ENCODE peak calls at places on chromosomes 6 and 20, in four cellular contexts. B, I, X and L are unnamed samples. For H3K27me3 and H3K9me3, the result is how much of the 10 kb centered on the place peaks cover.

GRCh38 chr6:108755257-108756240 is 92.7 kb upstream of the ARMC2 start:
- DNase-seq in B (no peak), I (no peak), X (no peak), L (no peak)

GRCh38 chr6:131877999-131878789 is 70.4 kb downstream of the ENPP1 start:
- DNase-seq in B (no peak), I (no peak), X (no peak), L (no peak)

GRCh38 chr6:10205892-10206291 is 209.0 kb downstream of the TFAP2A start:
- DNase-seq in B (no peak), I (no peak), X (no peak), L (no peak)

GRCh38 chr6:143620461-143620860 is 57.3 kb upstream of the PHACTR2 start:
- DNase-seq in B (no peak), I (no peak), X (no peak), L (peak)

GRCh38 chr6:47977314-47977713 is 133.7 kb downstream of the PTCHD4 start:
- DNase-seq in B (no peak), I (no peak), X (no peak), L (peak)

GRCh38 chr6:145044606-145045275 is 690.6 kb downstream of the EPM2A start:
- DNase-seq in B (no peak), I (no peak), X (no peak), L (no peak)

GRCh38 chr6:116309001-116309400 is 29.3 kb upstream of the TSPYL1 start:
- DNase-seq in B (no peak), I (no peak), X (no peak), L (no peak)

GRCh38 chr20:48674461-48674860 is 153.3 kb downstream of the PREX1 start:
- DNase-seq in B (no peak), I (no peak), X (no peak), L (no peak)

GRCh38 chr6:46410330-46410953 is 80.8 kb downstream of the RCAN2 start:
- DNase-seq in B (no peak), I (no peak), X (peak), L (no peak)

GRCh38 chr20:21521596-21522478 is 8.0 kb upstream of the NKX2-2 start:
- DNase-seq in B (no peak), I (no peak), X (no peak), L (no peak)

GRCh38 chr6:98832282-98833100 is 1.9 kb upstream of the POU3F2 start:
- DNase-seq in B (no peak), I (no peak), X (no peak), L (no peak)

GRCh38 chr6:85186546-85187170 is 263.2 kb upstream of the NT5E start:
- DNase-seq in B (no peak), I (no peak), X (no peak), L (no peak)

GRCh38 chr20:11324990-11325389 is 592.7 kb upstream of the BTBD3 start:
- DNase-seq in B (no peak), I (no peak), X (no peak), L (no peak)

GRCh38 chr6:29926081-29926794 is 16.1 kb upstream of the HLA-A start:
- DNase-seq in B (peak), I (peak), X (no peak), L (no peak)

GRCh38 chr6:52365871-52366540 is 4.1 kb downstream of the PAQR8 start:
- DNase-seq in B (no peak), I (no peak), X (no peak), L (no peak)

GRCh38 chr6:13761361-13762036 is 49.9 kb upstream of the RANBP9 start:
- DNase-seq in B (no peak), I (no peak), X (no peak), L (no peak)

GRCh38 chr6:156741287-156742073 is 35.7 kb upstream of the ARID1B start:
- DNase-seq in B (no peak), I (no peak), X (no peak), L (no peak)

GRCh38 chr20:45358282-45359068 is 4.5 kb upstream of the SYS1 start:
- DNase-seq in B (peak), I (peak), X (no peak), L (peak)

GRCh38 chr20:53736757-53737403 is 143.2 kb upstream of the ZNF217 start:
- DNase-seq in B (no peak), I (no peak), X (no peak), L (peak)

GRCh38 chr6:109511832-109512231 is 28.8 kb upstream of the ZBTB24 start:
- DNase-seq in B (no peak), I (no peak), X (no peak), L (no peak)

GRCh38 chr20:38875170-38875993 is 50.8 kb upstream of the FAM83D start:
- DNase-seq in B (no peak), I (no peak), X (peak), L (no peak)

GRCh38 chr20:32387262-32387661 is 29.1 kb downstream of the ASXL1 start:
- DNase-seq in B (no peak), I (no peak), X (peak), L (no peak)

GRCh38 chr6:43247115-43247999 is 4.1 kb downstream of the TTBK1 start:
- DNase-seq in B (peak), I (peak), X (peak), L (peak)

GRCh38 chr6:140345935-140346334 is 971.5 kb upstream of the CITED2 start:
- DNase-seq in B (no peak), I (no peak), X (no peak), L (no peak)

GRCh38 chr6:80605165-80605989 is 498.9 kb downstream of the BCKDHB start:
- DNase-seq in B (no peak), I (no peak), X (no peak), L (peak)

GRCh38 chr6:41970436-41970846 is 28.8 kb upstream of the CCND3 start:
- DNase-seq in B (peak), I (no peak), X (no peak), L (no peak)

GRCh38 chr6:131602913-131603312 is 25.1 kb downstream of the MED23 start:
- DNase-seq in B (no peak), I (no peak), X (no peak), L (no peak)

GRCh38 chr20:61661025-61661424 is 404.7 kb downstream of the TAF4 start:
- DNase-seq in B (no peak), I (no peak), X (no peak), L (no peak)
- H3K27me3 ChIP-seq in B (under half), I (under half), X (under half), L (under half)

GRCh38 chr6:168283686-168284025 is 35.9 kb downstream of the DACT2 start:
- DNase-seq in B (no peak), I (no peak), X (no peak), L (no peak)
- H3K9me3 ChIP-seq in B (under half), I (under half), X (under half), L (under half)

DNA sequence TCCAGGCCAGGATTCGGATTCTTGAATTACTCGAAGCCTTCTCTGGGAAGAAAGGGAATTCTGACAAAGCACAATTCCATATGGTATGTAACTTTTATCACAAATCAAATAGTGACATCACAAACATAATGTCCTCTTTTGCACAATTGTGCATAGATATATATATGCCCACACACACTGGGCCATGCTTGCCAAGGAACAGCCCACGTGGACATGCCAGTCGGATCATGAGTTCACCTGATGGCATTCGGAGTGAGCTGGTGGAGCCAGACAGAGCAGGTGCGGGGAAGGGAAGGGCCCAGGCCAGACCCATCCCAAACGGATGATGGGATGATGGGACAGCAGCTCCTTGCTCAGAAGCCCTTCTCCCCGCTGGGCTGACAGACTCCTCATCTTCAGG is 108.6 kb upstream of the RAB32 start:
- DNase-seq in B (no peak), I (no peak), X (no peak), L (no peak)
- H3K4me3 ChIP-seq in B (peak), I (peak), X (no peak), L (no peak)

GRCh38 chr6:27668442-27669275 is 195.8 kb upstream of the ZNF184 start:
- DNase-seq in B (no peak), I (no peak), X (no peak), L (no peak)
- H3K27me3 ChIP-seq in B (under half), I (half or more), X (half or more), L (under half)

DNA sequence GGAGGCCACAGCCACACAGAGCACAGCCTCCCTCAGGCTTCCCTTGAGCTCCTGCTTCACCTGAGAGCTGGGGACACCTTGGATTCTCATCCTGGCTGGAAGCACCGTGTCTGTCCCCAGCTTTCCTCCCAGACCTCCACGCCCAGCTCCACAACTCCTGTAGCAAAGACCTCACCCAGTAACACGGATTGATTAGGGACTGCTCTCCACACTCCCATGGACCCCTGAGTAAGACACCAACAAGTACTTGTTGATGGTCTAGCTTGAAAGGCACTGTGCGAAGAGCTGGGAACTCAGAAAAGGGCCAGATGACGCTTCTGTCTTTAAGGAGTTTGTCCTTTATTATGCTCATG is 109.6 kb downstream of the DLL1 start:
- DNase-seq in B (no peak), I (no peak), X (no peak), L (no peak)
- H3K9me3 ChIP-seq in B (under half), I (under half), X (under half), L (under half)

DNA sequence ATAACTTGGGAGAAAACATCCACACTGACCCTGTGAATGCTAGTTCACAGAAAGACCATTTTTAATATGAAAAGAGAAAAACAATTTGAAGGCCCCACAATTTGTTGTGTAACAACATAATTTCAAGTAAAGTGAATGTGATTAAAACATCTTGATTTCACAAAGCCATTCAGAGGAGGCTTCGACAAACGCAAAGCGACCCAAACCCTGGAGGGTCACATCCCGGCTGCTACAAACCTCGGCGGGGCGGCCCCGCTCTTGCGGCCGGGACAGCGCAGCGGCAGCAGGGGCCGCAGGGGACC is 14.0 kb downstream of the FOXC1 start:
- DNase-seq in B (no peak), I (no peak), X (no peak), L (no peak)
- H3K4me3 ChIP-seq in B (peak), I (peak), X (no peak), L (no peak)